ENCODE peak calls at places on chromosome 20, in five cellular contexts. One of them, this sample, is unnamed. For H3K4me1, the result is how much of the 10 kb centered on the place peaks cover.

GRCh38 chr20:51729771-51730170 is 38.4 kb downstream of the ATP9A start:
- DNase-seq in PC-3: no peak
- DNase-seq in neural progenitor cell: no peak
- DNase-seq in GM23248: no peak
- DNase-seq in MM.1S: no peak
- DNase-seq in this sample: no peak

GRCh38 chr20:59064214-59064722 is 21.7 kb upstream of the PRELID3B start:
- DNase-seq in PC-3: no peak
- DNase-seq in neural progenitor cell: no peak
- DNase-seq in GM23248: no peak
- DNase-seq in MM.1S: no peak
- DNase-seq in this sample: no peak

GRCh38 chr20:4192378-4193048 is 177.2 kb upstream of the RNF24 start:
- DNase-seq in PC-3: peak
- DNase-seq in neural progenitor cell: no peak
- DNase-seq in GM23248: peak
- DNase-seq in MM.1S: no peak
- DNase-seq in this sample: no peak

GRCh38 chr20:58839991-58840747 is 10.5 kb downstream of the GNAS-AS1 start:
- DNase-seq in PC-3: no peak
- DNase-seq in neural progenitor cell: peak
- DNase-seq in GM23248: no peak
- DNase-seq in MM.1S: no peak
- DNase-seq in this sample: no peak

GRCh38 chr20:11158146-11158545 is 484.3 kb upstream of the JAG1 start:
- DNase-seq in PC-3: peak
- DNase-seq in neural progenitor cell: no peak
- DNase-seq in GM23248: no peak
- DNase-seq in MM.1S: no peak
- DNase-seq in this sample: no peak

GRCh38 chr20:32964575-32964974 is 39.7 kb downstream of the SUN5 start:
- DNase-seq in PC-3: no peak
- DNase-seq in neural progenitor cell: no peak
- DNase-seq in GM23248: no peak
- DNase-seq in MM.1S: no peak
- DNase-seq in this sample: no peak

GRCh38 chr20:7841967-7842301 is 98.3 kb downstream of the HAO1 start:
- DNase-seq in PC-3: peak
- DNase-seq in neural progenitor cell: peak
- DNase-seq in GM23248: peak
- DNase-seq in MM.1S: no peak
- DNase-seq in this sample: no peak

GRCh38 chr20:5400164-5400762 is 83.5 kb upstream of the PROKR2 start:
- DNase-seq in PC-3: peak
- DNase-seq in neural progenitor cell: peak
- DNase-seq in GM23248: peak
- DNase-seq in MM.1S: peak
- DNase-seq in this sample: peak

GRCh38 chr20:9989066-9989724 is 45.6 kb upstream of the ANKEF1 start:
- DNase-seq in PC-3: no peak
- DNase-seq in neural progenitor cell: no peak
- DNase-seq in GM23248: peak
- DNase-seq in MM.1S: no peak
- DNase-seq in this sample: no peak

GRCh38 chr20:11394145-11394833 is 523.4 kb upstream of the BTBD3 start:
- DNase-seq in PC-3: peak
- DNase-seq in neural progenitor cell: no peak
- DNase-seq in GM23248: peak
- DNase-seq in MM.1S: no peak
- DNase-seq in this sample: no peak

GRCh38 chr20:9081423-9081966 is 12.6 kb downstream of the PLCB4 start:
- DNase-seq in PC-3: no peak
- DNase-seq in neural progenitor cell: no peak
- DNase-seq in GM23248: peak
- DNase-seq in MM.1S: no peak
- DNase-seq in this sample: no peak

GRCh38 chr20:50813801-50814200 is 18.9 kb downstream of the BCAS4 start:
- DNase-seq in PC-3: no peak
- DNase-seq in neural progenitor cell: no peak
- DNase-seq in GM23248: no peak
- DNase-seq in MM.1S: no peak
- DNase-seq in this sample: peak

GRCh38 chr20:23622839-23623343 is 14.9 kb downstream of the CST3 start:
- DNase-seq in PC-3: peak
- DNase-seq in neural progenitor cell: no peak
- DNase-seq in GM23248: peak
- DNase-seq in MM.1S: no peak
- DNase-seq in this sample: no peak

GRCh38 chr20:59159822-59160740 is 3.5 kb upstream of the ZNF831 start:
- DNase-seq in PC-3: no peak
- DNase-seq in neural progenitor cell: no peak
- DNase-seq in GM23248: no peak
- DNase-seq in MM.1S: no peak
- DNase-seq in this sample: peak

DNA sequence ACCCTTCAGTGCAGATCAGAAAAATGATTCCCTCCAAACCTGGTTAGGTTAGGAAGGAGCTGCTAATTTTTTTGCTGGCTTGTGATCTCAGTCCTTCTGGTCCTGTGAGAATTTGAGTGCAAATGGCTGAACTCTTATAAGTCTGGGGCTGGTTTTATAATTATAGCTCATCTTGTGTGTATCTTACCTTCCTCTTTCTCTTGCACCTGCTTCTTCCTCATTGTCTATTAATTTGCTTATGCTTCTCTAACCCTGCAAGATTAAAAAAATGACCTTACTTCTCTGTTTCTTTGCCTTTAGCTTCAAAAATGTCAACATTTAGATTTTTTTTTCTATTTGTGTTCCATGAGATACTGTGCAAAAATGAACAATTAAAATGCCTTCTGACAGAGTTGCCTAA is 576.2 kb downstream of the DHX35 start:
- DNase-seq in PC-3: no peak
- DNase-seq in neural progenitor cell: no peak
- DNase-seq in GM23248: no peak
- DNase-seq in MM.1S: no peak
- DNase-seq in this sample: peak
- H3K4me1 ChIP-seq in PC-3: under half
- H3K4me1 ChIP-seq in neural progenitor cell: under half
- H3K4me1 ChIP-seq in GM23248: under half
- H3K4me1 ChIP-seq in MM.1S: under half
- H3K4me1 ChIP-seq in this sample: under half

GRCh38 chr20:640674-641515 is 12.1 kb downstream of the SRXN1 start:
- DNase-seq in PC-3: no peak
- DNase-seq in neural progenitor cell: no peak
- DNase-seq in GM23248: no peak
- DNase-seq in MM.1S: no peak
- DNase-seq in this sample: no peak

GRCh38 chr20:644692-645317 is 8.2 kb downstream of the SRXN1 start:
- DNase-seq in PC-3: no peak
- DNase-seq in neural progenitor cell: no peak
- DNase-seq in GM23248: no peak
- DNase-seq in MM.1S: no peak
- DNase-seq in this sample: no peak

GRCh38 chr20:642398-643174 is 10.4 kb downstream of the SRXN1 start:
- DNase-seq in PC-3: no peak
- DNase-seq in neural progenitor cell: peak
- DNase-seq in GM23248: peak
- DNase-seq in MM.1S: no peak
- DNase-seq in this sample: no peak

GRCh38 chr20:638579-638978 is 14.4 kb downstream of the SRXN1 start:
- DNase-seq in PC-3: no peak
- DNase-seq in neural progenitor cell: no peak
- DNase-seq in GM23248: no peak
- DNase-seq in MM.1S: no peak
- DNase-seq in this sample: no peak

GRCh38 chr20:641516-641913 is 11.5 kb downstream of the SRXN1 start:
- DNase-seq in PC-3: no peak
- DNase-seq in neural progenitor cell: peak
- DNase-seq in GM23248: peak
- DNase-seq in MM.1S: no peak
- DNase-seq in this sample: no peak
- TF ChIP-seq EZH2phosphoT487 in PC-3: no peak
- TF ChIP-seq EZH2phosphoT487 in neural progenitor cell: no peak
- TF ChIP-seq EZH2phosphoT487 in GM23248: no peak
- TF ChIP-seq EZH2phosphoT487 in MM.1S: no peak
- TF ChIP-seq EZH2phosphoT487 in this sample: no peak

GRCh38 chr20:35773154-35773751 is 1.4 kb downstream of the PHF20 start:
- DNase-seq in PC-3: peak
- DNase-seq in neural progenitor cell: peak
- DNase-seq in GM23248: peak
- DNase-seq in MM.1S: peak
- DNase-seq in this sample: peak

GRCh38 chr20:35772563-35773058 is 796 bp downstream of the PHF20 start:
- DNase-seq in PC-3: no peak
- DNase-seq in neural progenitor cell: peak
- DNase-seq in GM23248: peak
- DNase-seq in MM.1S: no peak
- DNase-seq in this sample: no peak

GRCh38 chr20:35771689-35772562 is at the start of gene PHF20:
- DNase-seq in PC-3: peak
- DNase-seq in neural progenitor cell: peak
- DNase-seq in GM23248: peak
- DNase-seq in MM.1S: peak
- DNase-seq in this sample: peak

GRCh38 chr20:35768731-35769664 is 2.8 kb upstream of the PHF20 start:
- DNase-seq in PC-3: peak
- DNase-seq in neural progenitor cell: peak
- DNase-seq in GM23248: peak
- DNase-seq in MM.1S: no peak
- DNase-seq in this sample: no peak

GRCh38 chr20:35771367-35771688 is 487 bp upstream of the PHF20 start:
- DNase-seq in PC-3: no peak
- DNase-seq in neural progenitor cell: no peak
- DNase-seq in GM23248: no peak
- DNase-seq in MM.1S: no peak
- DNase-seq in this sample: no peak
- H3K4me1 ChIP-seq in PC-3: under half
- H3K4me1 ChIP-seq in neural progenitor cell: under half
- H3K4me1 ChIP-seq in GM23248: under half
- H3K4me1 ChIP-seq in MM.1S: under half
- H3K4me1 ChIP-seq in this sample: half or more

GRCh38 chr20:63130654-63131577 is 85.0 kb downstream of the YTHDF1 start:
- DNase-seq in PC-3: no peak
- DNase-seq in neural progenitor cell: no peak
- DNase-seq in GM23248: no peak
- DNase-seq in MM.1S: no peak
- DNase-seq in this sample: no peak
- TF ChIP-seq EZH2phosphoT487 in PC-3: no peak
- TF ChIP-seq EZH2phosphoT487 in neural progenitor cell: no peak
- TF ChIP-seq EZH2phosphoT487 in GM23248: no peak
- TF ChIP-seq EZH2phosphoT487 in MM.1S: no peak
- TF ChIP-seq EZH2phosphoT487 in this sample: no peak

GRCh38 chr20:62029296-62029695 is 36.4 kb downstream of the TAF4 start:
- DNase-seq in PC-3: no peak
- DNase-seq in neural progenitor cell: no peak
- DNase-seq in GM23248: no peak
- DNase-seq in MM.1S: no peak
- DNase-seq in this sample: no peak
- H3K4me1 ChIP-seq in PC-3: under half
- H3K4me1 ChIP-seq in neural progenitor cell: under half
- H3K4me1 ChIP-seq in GM23248: under half
- H3K4me1 ChIP-seq in MM.1S: under half
- H3K4me1 ChIP-seq in this sample: under half

This sample was measured in OCI-LY7.